ENCODE peak calls at places on chromosome 15, in ten cellular contexts. One of them, this sample, is unnamed.

GRCh38 chr15:101203607-101204006 is 48.2 kb downstream of the CHSY1 start:
- DNase-seq in A549: no peak
- DNase-seq in tibial nerve: no peak
- DNase-seq in HepG2: peak
- DNase-seq in stomach: no peak
- DNase-seq in sigmoid colon: no peak
- DNase-seq in esophagus muscularis mucosa: no peak
- DNase-seq in ovary: no peak
- DNase-seq in upper lobe of left lung: no peak
- DNase-seq in suprapubic skin: no peak
- DNase-seq in this sample: no peak

GRCh38 chr15:39403674-39404117 is 177.2 kb upstream of the THBS1 start:
- DNase-seq in esophagus muscularis mucosa: peak
- DNase-seq in sigmoid colon: no peak
- DNase-seq in A549: peak
- DNase-seq in ovary: no peak
- DNase-seq in suprapubic skin: no peak
- DNase-seq in upper lobe of left lung: no peak
- DNase-seq in stomach: no peak
- DNase-seq in tibial nerve: no peak
- DNase-seq in HepG2: peak
- DNase-seq in this sample: no peak

GRCh38 chr15:31442203-31443090 is 115.8 kb downstream of the KLF13 start:
- DNase-seq in sigmoid colon: no peak
- DNase-seq in A549: peak
- DNase-seq in ovary: no peak
- DNase-seq in upper lobe of left lung: no peak
- DNase-seq in suprapubic skin: no peak
- DNase-seq in HepG2: no peak
- DNase-seq in esophagus muscularis mucosa: no peak
- DNase-seq in tibial nerve: no peak
- DNase-seq in stomach: peak
- DNase-seq in this sample: no peak

GRCh38 chr15:101066501-101067408 is 147.6 kb downstream of the LRRK1 start:
- DNase-seq in tibial nerve: no peak
- DNase-seq in HepG2: no peak
- DNase-seq in ovary: peak
- DNase-seq in suprapubic skin: no peak
- DNase-seq in A549: no peak
- DNase-seq in sigmoid colon: no peak
- DNase-seq in stomach: no peak
- DNase-seq in upper lobe of left lung: no peak
- DNase-seq in esophagus muscularis mucosa: no peak
- DNase-seq in this sample: no peak

GRCh38 chr15:37480482-37480881 is 380.1 kb upstream of the MEIS2 start:
- DNase-seq in esophagus muscularis mucosa: no peak
- DNase-seq in tibial nerve: no peak
- DNase-seq in sigmoid colon: no peak
- DNase-seq in stomach: no peak
- DNase-seq in upper lobe of left lung: no peak
- DNase-seq in suprapubic skin: no peak
- DNase-seq in ovary: no peak
- DNase-seq in HepG2: no peak
- DNase-seq in A549: no peak
- DNase-seq in this sample: no peak

GRCh38 chr15:74243431-74243830 is 7.3 kb downstream of the CCDC33 start:
- DNase-seq in HepG2: no peak
- DNase-seq in ovary: no peak
- DNase-seq in stomach: no peak
- DNase-seq in A549: no peak
- DNase-seq in sigmoid colon: no peak
- DNase-seq in esophagus muscularis mucosa: no peak
- DNase-seq in upper lobe of left lung: no peak
- DNase-seq in tibial nerve: no peak
- DNase-seq in suprapubic skin: no peak
- DNase-seq in this sample: no peak

GRCh38 chr15:63291507-63291906 is 14.1 kb downstream of the APH1B start:
- DNase-seq in suprapubic skin: no peak
- DNase-seq in A549: peak
- DNase-seq in esophagus muscularis mucosa: no peak
- DNase-seq in sigmoid colon: no peak
- DNase-seq in stomach: no peak
- DNase-seq in upper lobe of left lung: no peak
- DNase-seq in HepG2: no peak
- DNase-seq in ovary: no peak
- DNase-seq in tibial nerve: no peak
- DNase-seq in this sample: no peak

GRCh38 chr15:66673410-66674322 is 28.4 kb upstream of the SMAD6 start:
- DNase-seq in ovary: no peak
- DNase-seq in sigmoid colon: no peak
- DNase-seq in tibial nerve: no peak
- DNase-seq in suprapubic skin: no peak
- DNase-seq in A549: peak
- DNase-seq in upper lobe of left lung: peak
- DNase-seq in esophagus muscularis mucosa: no peak
- DNase-seq in HepG2: no peak
- DNase-seq in stomach: peak
- DNase-seq in this sample: peak

GRCh38 chr15:63528138-63528659 is 23.8 kb downstream of the USP3 start:
- DNase-seq in tibial nerve: no peak
- DNase-seq in A549: no peak
- DNase-seq in sigmoid colon: no peak
- DNase-seq in suprapubic skin: no peak
- DNase-seq in HepG2: no peak
- DNase-seq in upper lobe of left lung: no peak
- DNase-seq in ovary: no peak
- DNase-seq in stomach: no peak
- DNase-seq in esophagus muscularis mucosa: no peak
- DNase-seq in this sample: no peak

GRCh38 chr15:27465213-27465612 is 494.2 kb downstream of the GABRG3 start:
- DNase-seq in HepG2: no peak
- DNase-seq in stomach: no peak
- DNase-seq in tibial nerve: no peak
- DNase-seq in A549: no peak
- DNase-seq in ovary: no peak
- DNase-seq in sigmoid colon: no peak
- DNase-seq in esophagus muscularis mucosa: no peak
- DNase-seq in upper lobe of left lung: no peak
- DNase-seq in suprapubic skin: no peak
- DNase-seq in this sample: no peak

GRCh38 chr15:92929002-92929401 is 28.9 kb downstream of the CHD2 start:
- DNase-seq in HepG2: no peak
- DNase-seq in ovary: no peak
- DNase-seq in A549: no peak
- DNase-seq in tibial nerve: no peak
- DNase-seq in stomach: no peak
- DNase-seq in sigmoid colon: no peak
- DNase-seq in upper lobe of left lung: no peak
- DNase-seq in esophagus muscularis mucosa: no peak
- DNase-seq in suprapubic skin: no peak
- DNase-seq in this sample: no peak

GRCh38 chr15:85897207-85897817 is 102.6 kb upstream of the KLHL25 start:
- DNase-seq in sigmoid colon: no peak
- DNase-seq in tibial nerve: no peak
- DNase-seq in stomach: no peak
- DNase-seq in upper lobe of left lung: no peak
- DNase-seq in suprapubic skin: no peak
- DNase-seq in ovary: no peak
- DNase-seq in esophagus muscularis mucosa: no peak
- DNase-seq in A549: no peak
- DNase-seq in HepG2: no peak
- DNase-seq in this sample: no peak

GRCh38 chr15:62647195-62647865 is 395.2 kb upstream of the TPM1 start:
- DNase-seq in stomach: peak
- DNase-seq in upper lobe of left lung: peak
- DNase-seq in ovary: no peak
- DNase-seq in HepG2: peak
- DNase-seq in A549: peak
- DNase-seq in tibial nerve: peak
- DNase-seq in suprapubic skin: no peak
- DNase-seq in esophagus muscularis mucosa: peak
- DNase-seq in sigmoid colon: no peak
- DNase-seq in this sample: peak

GRCh38 chr15:49751191-49751590 is 130.3 kb downstream of the DTWD1 start:
- DNase-seq in HepG2: no peak
- DNase-seq in stomach: no peak
- DNase-seq in esophagus muscularis mucosa: no peak
- DNase-seq in ovary: no peak
- DNase-seq in sigmoid colon: no peak
- DNase-seq in upper lobe of left lung: no peak
- DNase-seq in A549: no peak
- DNase-seq in tibial nerve: no peak
- DNase-seq in suprapubic skin: no peak
- DNase-seq in this sample: no peak

GRCh38 chr15:50765202-50765967 is at the start of gene SPPL2A:
- DNase-seq in suprapubic skin: peak
- DNase-seq in upper lobe of left lung: peak
- DNase-seq in tibial nerve: peak
- DNase-seq in HepG2: peak
- DNase-seq in ovary: peak
- DNase-seq in sigmoid colon: peak
- DNase-seq in stomach: peak
- DNase-seq in A549: peak
- DNase-seq in esophagus muscularis mucosa: peak
- DNase-seq in this sample: peak
- TF ChIP-seq POLR2A in suprapubic skin: peak
- TF ChIP-seq POLR2A in upper lobe of left lung: peak
- TF ChIP-seq POLR2A in tibial nerve: peak
- TF ChIP-seq POLR2A in HepG2: peak
- TF ChIP-seq POLR2A in ovary: peak
- TF ChIP-seq POLR2A in sigmoid colon: peak
- TF ChIP-seq POLR2A in stomach: no peak
- TF ChIP-seq POLR2A in A549: peak
- TF ChIP-seq POLR2A in esophagus muscularis mucosa: peak
- TF ChIP-seq POLR2A in this sample: peak

DNA sequence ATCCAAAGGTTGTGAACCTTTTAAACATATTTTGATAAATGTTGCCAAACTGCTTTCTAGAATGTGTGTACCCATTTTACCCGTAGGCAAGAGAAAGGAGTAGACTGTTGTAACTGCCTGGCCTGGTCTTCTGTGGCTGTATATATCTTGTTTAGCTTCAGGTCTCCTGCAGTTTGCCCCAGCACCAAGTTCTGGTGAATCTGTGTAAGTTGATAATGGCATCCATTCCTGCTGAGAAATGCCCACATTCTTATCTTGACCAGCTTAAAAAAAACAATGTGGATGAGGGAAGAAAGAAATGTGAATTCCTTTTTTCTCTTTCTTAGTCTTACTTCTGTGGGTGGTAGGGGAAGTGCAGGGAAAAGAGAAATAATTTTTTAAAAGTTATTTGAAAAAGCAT is 53.3 kb upstream of the TLE3 start:
- DNase-seq in upper lobe of left lung: no peak
- DNase-seq in suprapubic skin: no peak
- DNase-seq in tibial nerve: no peak
- DNase-seq in esophagus muscularis mucosa: no peak
- DNase-seq in sigmoid colon: no peak
- DNase-seq in A549: no peak
- DNase-seq in ovary: no peak
- DNase-seq in stomach: no peak
- DNase-seq in HepG2: no peak
- DNase-seq in this sample: no peak
- TF ChIP-seq EP300 in upper lobe of left lung: no peak
- TF ChIP-seq EP300 in suprapubic skin: no peak
- TF ChIP-seq EP300 in tibial nerve: no peak
- TF ChIP-seq EP300 in esophagus muscularis mucosa: no peak
- TF ChIP-seq EP300 in sigmoid colon: no peak
- TF ChIP-seq EP300 in A549: no peak
- TF ChIP-seq EP300 in ovary: no peak
- TF ChIP-seq EP300 in stomach: no peak
- TF ChIP-seq EP300 in HepG2: no peak
- TF ChIP-seq EP300 in this sample: no peak

GRCh38 chr15:34583399-34584320 is at the start of gene GOLGA8B:
- DNase-seq in HepG2: peak
- DNase-seq in suprapubic skin: no peak
- DNase-seq in tibial nerve: peak
- DNase-seq in stomach: peak
- DNase-seq in A549: peak
- DNase-seq in upper lobe of left lung: peak
- DNase-seq in ovary: peak
- DNase-seq in sigmoid colon: peak
- DNase-seq in esophagus muscularis mucosa: no peak
- DNase-seq in this sample: peak

GRCh38 chr15:34584321-34584668 is 844 bp upstream of the GOLGA8B start:
- DNase-seq in upper lobe of left lung: no peak
- DNase-seq in sigmoid colon: no peak
- DNase-seq in A549: no peak
- DNase-seq in stomach: no peak
- DNase-seq in suprapubic skin: no peak
- DNase-seq in esophagus muscularis mucosa: no peak
- DNase-seq in tibial nerve: no peak
- DNase-seq in ovary: peak
- DNase-seq in HepG2: no peak
- DNase-seq in this sample: no peak

GRCh38 chr15:34582461-34583357 is 742 bp downstream of the GOLGA8B start:
- DNase-seq in sigmoid colon: no peak
- DNase-seq in suprapubic skin: no peak
- DNase-seq in stomach: peak
- DNase-seq in HepG2: no peak
- DNase-seq in esophagus muscularis mucosa: no peak
- DNase-seq in A549: peak
- DNase-seq in upper lobe of left lung: peak
- DNase-seq in tibial nerve: no peak
- DNase-seq in ovary: peak
- DNase-seq in this sample: peak

GRCh38 chr15:34584996-34585395 is 1.5 kb upstream of the GOLGA8B start:
- DNase-seq in esophagus muscularis mucosa: no peak
- DNase-seq in stomach: no peak
- DNase-seq in HepG2: no peak
- DNase-seq in A549: no peak
- DNase-seq in ovary: no peak
- DNase-seq in suprapubic skin: no peak
- DNase-seq in tibial nerve: no peak
- DNase-seq in upper lobe of left lung: no peak
- DNase-seq in sigmoid colon: no peak
- DNase-seq in this sample: no peak

GRCh38 chr15:34588046-34588674 is 4.7 kb upstream of the GOLGA8B start:
- DNase-seq in HepG2: peak
- DNase-seq in esophagus muscularis mucosa: no peak
- DNase-seq in upper lobe of left lung: peak
- DNase-seq in sigmoid colon: peak
- DNase-seq in ovary: peak
- DNase-seq in A549: peak
- DNase-seq in suprapubic skin: no peak
- DNase-seq in tibial nerve: peak
- DNase-seq in stomach: peak
- DNase-seq in this sample: peak
- TF ChIP-seq POLR2A in HepG2: peak
- TF ChIP-seq POLR2A in esophagus muscularis mucosa: no peak
- TF ChIP-seq POLR2A in upper lobe of left lung: peak
- TF ChIP-seq POLR2A in sigmoid colon: peak
- TF ChIP-seq POLR2A in ovary: peak
- TF ChIP-seq POLR2A in A549: peak
- TF ChIP-seq POLR2A in suprapubic skin: no peak
- TF ChIP-seq POLR2A in tibial nerve: no peak
- TF ChIP-seq POLR2A in stomach: no peak
- TF ChIP-seq POLR2A in this sample: no peak

DNA sequence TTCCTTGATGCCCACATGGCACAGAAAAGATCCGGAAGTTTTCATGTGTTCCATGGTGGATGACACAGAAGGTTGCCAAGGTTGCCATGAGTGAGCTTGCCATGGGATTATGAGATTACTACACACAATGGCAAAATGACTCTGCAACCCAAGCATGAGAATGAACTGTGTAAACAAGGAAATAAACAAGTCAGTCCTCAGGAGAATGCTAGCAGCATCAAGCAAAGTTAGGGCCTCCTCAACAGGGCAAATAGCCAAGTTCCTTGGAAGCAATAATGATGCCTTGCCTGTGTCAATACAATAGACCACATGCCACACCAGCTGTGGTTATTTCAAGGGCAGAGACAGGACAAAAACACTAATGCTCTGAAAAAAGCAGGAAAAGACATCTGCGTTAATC is 41.8 kb downstream of the AQR start:
- DNase-seq in esophagus muscularis mucosa: no peak
- DNase-seq in stomach: no peak
- DNase-seq in ovary: no peak
- DNase-seq in upper lobe of left lung: no peak
- DNase-seq in sigmoid colon: no peak
- DNase-seq in HepG2: no peak
- DNase-seq in A549: peak
- DNase-seq in tibial nerve: no peak
- DNase-seq in suprapubic skin: no peak
- DNase-seq in this sample: no peak
- TF ChIP-seq EP300 in esophagus muscularis mucosa: no peak
- TF ChIP-seq EP300 in stomach: no peak
- TF ChIP-seq EP300 in ovary: no peak
- TF ChIP-seq EP300 in upper lobe of left lung: no peak
- TF ChIP-seq EP300 in sigmoid colon: no peak
- TF ChIP-seq EP300 in HepG2: no peak
- TF ChIP-seq EP300 in A549: no peak
- TF ChIP-seq EP300 in tibial nerve: no peak
- TF ChIP-seq EP300 in suprapubic skin: no peak
- TF ChIP-seq EP300 in this sample: no peak